ENCODE peak calls at places on chromosomes 11 and 22, in four cellular contexts. Q is IMR-90, G is hepatocyte, L is OCI-LY7. O is an unnamed sample.

GRCh38 chr11:80855975-80856524 is 1415.2 kb upstream of the TENM4 start:
- DNase-seq in G (no peak), Q (no peak), L (no peak), O (peak)

GRCh38 chr11:119310682-119311052 is 6.3 kb downstream of the MCAM start:
- DNase-seq in L (no peak), G (no peak), Q (no peak), O (no peak)

GRCh38 chr11:22193348-22194051 is 615 bp downstream of the ANO5 start:
- DNase-seq in Q (no peak), L (no peak), G (peak), O (peak)

GRCh38 chr11:63613517-63614135 is 607 bp downstream of the PLAAT3 start:
- DNase-seq in Q (no peak), L (no peak), G (peak), O (no peak)

GRCh38 chr11:105469931-105470330 is 139.9 kb upstream of the GRIA4 start:
- DNase-seq in L (no peak), G (no peak), Q (no peak), O (no peak)

GRCh38 chr11:35914824-35915223 is 29.0 kb upstream of the LDLRAD3 start:
- DNase-seq in G (peak), L (no peak), Q (no peak), O (no peak)

GRCh38 chr11:92540113-92540512 is 315.5 kb downstream of the FAT3 start:
- DNase-seq in Q (no peak), G (no peak), L (no peak), O (no peak)

GRCh38 chr22:27207907-27208306 is 550.5 kb downstream of the MIAT start:
- DNase-seq in Q (peak), L (no peak), G (no peak), O (peak)

GRCh38 chr11:37378989-37379388 is 781.0 kb upstream of the RAG2 start:
- DNase-seq in G (no peak), L (no peak), Q (no peak), O (no peak)

GRCh38 chr11:65471410-65471762 is 27.5 kb upstream of the MALAT1 start:
- DNase-seq in Q (peak), L (peak), G (peak), O (peak)

GRCh38 chr11:47335733-47336132 is 16.8 kb downstream of the MYBPC3 start:
- DNase-seq in L (no peak), G (no peak), Q (no peak), O (no peak)

GRCh38 chr11:132604446-132604845 is 927.9 kb downstream of the OPCML start:
- DNase-seq in L (no peak), Q (peak), G (no peak), O (peak)

GRCh38 chr22:39545310-39546063 is 12.9 kb upstream of the RPS19BP1 start:
- DNase-seq in G (peak), Q (no peak), L (no peak), O (no peak)

GRCh38 chr22:45208993-45209838 is 31.5 kb downstream of the KIAA0930 start:
- DNase-seq in G (no peak), L (no peak), Q (peak), O (peak)

GRCh38 chr11:64372802-64373597 is 14.0 kb downstream of the RPS6KA4 start:
- DNase-seq in G (no peak), Q (no peak), L (no peak), O (no peak)

GRCh38 chr11:17921620-17922473 is 91.0 kb downstream of the SERGEF start:
- DNase-seq in G (peak), L (no peak), Q (peak), O (peak)

GRCh38 chr11:442611-443081 is 835 bp upstream of the ANO9 start:
- DNase-seq in Q (no peak), G (peak), L (no peak), O (no peak)

GRCh38 chr11:134399996-134400395 is 12.0 kb downstream of the B3GAT1 start:
- DNase-seq in G (no peak), L (no peak), Q (no peak), O (no peak)

GRCh38 chr11:113991170-113991569 is 16.3 kb downstream of the HTR3A start:
- DNase-seq in L (no peak), G (peak), Q (peak), O (peak)

GRCh38 chr11:66739983-66740382 is 11.0 kb upstream of the SPTBN2 start:
- DNase-seq in G (no peak), Q (peak), L (no peak), O (no peak)

GRCh38 chr22:42933783-42934144 is 76.7 kb upstream of the ARFGAP3 start:
- DNase-seq in L (no peak), G (peak), Q (peak), O (peak)

DNA sequence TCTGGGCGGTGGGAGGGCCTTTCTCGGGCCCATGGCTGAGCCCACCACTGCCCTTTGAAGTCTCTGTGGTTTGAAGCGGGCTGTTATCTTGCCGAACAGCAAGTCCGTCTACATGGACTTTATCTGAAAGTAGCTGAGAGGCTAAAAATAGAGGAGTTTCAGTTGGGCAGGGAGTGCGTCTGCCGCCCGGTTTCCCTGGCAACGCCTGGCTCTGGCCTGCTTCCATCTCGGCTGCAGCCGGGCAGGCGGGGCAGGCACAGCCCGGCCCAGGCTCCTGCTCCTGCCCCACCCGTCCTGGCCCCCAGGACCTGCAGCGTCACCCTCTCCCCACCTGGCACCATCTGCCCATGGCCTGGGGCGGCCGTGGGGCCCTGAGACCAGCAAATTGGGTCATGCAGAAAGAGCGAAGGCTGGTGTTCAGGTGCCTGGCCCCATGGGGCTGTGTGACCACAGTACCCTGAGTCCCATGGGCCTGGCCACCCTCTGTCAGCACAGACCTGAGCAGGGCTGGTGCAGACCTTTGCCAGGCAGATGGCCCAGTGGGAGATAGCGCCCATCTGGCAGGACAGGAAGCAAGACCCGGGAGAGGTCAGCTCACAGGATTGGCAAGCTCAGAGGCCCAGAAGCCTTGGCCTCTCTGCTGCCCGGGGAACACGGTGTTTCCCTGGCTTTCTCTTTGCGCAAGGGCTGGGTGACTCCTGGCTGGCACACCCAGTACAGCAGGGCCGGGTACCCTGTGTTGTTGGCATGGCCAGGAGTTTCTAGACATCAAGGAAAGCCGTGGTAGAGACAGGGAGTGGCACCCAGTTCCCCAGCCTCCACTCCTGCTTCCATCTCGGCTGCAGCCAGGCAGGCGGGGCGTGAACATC is 79.1 kb upstream of the KCNQ1OT1 start:
- DNase-seq in G (peak), L (no peak), Q (peak), O (peak)
- H3K4me2 ChIP-seq in G (peak), L (no peak), Q (peak), O (no peak)

GRCh38 chr11:74574563-74574962 is 17.8 kb upstream of the POLD3 start:
- DNase-seq in L (no peak), Q (no peak), G (no peak), O (no peak)
- H3K4me3 ChIP-seq in L (no peak), Q (no peak), G (no peak), O (no peak)

GRCh38 chr22:47012589-47013365 is 250.3 kb downstream of the TBC1D22A start:
- DNase-seq in Q (peak), L (no peak), G (no peak), O (peak)
- TF ChIP-seq CTCF in Q (peak), L (peak), G (no peak), O (peak)

GRCh38 chr22:37274380-37274862 is 7.9 kb upstream of the CYTH4 start:
- DNase-seq in G (no peak), Q (no peak), L (peak), O (no peak)
- H3K4me2 ChIP-seq in G (no peak), Q (no peak), L (peak), O (no peak)

GRCh38 chr11:70715636-70716035 is 317.3 kb downstream of the CTTN start:
- DNase-seq in G (no peak), Q (no peak), L (no peak), O (no peak)
- H3K4me3 ChIP-seq in G (no peak), Q (no peak), L (no peak), O (no peak)

DNA sequence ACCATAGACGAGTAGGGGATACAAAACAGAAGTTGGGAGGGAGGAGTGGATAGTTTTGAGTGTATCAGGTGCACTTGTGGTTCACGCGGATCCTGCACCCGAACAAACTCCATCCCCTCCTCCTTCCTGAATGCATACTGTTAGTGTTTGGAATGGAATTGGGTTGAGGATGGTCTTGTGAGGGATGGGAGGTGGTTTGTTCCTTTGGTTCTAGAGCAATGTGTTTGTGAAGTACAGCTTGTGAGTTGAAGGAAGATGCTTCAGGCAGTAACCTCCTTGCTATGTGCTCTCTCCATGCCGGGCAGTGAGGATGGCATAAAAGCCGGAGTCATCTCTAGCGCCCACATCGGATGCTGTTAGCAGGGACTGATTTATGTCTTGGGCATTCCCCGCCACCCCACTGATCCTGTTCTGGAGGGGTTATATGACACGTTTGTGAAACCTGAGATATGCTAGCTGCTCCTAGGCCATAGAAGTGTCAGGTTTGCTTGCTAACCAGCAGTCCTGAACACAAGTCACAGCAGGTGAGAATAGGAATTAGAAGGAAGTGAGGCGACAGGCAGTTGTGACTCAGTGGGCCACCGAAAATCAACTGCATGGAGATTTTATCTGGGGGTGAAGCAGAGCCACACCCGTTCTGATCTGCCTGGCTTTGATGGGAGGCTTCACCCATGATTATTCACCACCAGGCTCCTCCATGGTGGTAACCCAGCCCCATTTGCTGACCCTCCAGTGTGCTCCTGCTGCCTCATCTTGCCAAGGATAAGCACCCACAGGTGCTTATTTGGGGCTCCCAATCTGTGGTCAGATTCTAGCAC is 2.2 kb downstream of the BCR start:
- DNase-seq in G (peak), L (peak), Q (peak), O (peak)
- TF ChIP-seq CTCF in G (no peak), L (peak), Q (no peak), O (no peak)

GRCh38 chr11:31798057-31799035 is 12.8 kb downstream of the PAX6 start:
- DNase-seq in Q (no peak), G (no peak), L (no peak), O (no peak)
- H3K4me2 ChIP-seq in Q (peak), G (peak), L (no peak), O (peak)

GRCh38 chr22:17366329-17366728 is 2.9 kb upstream of the CECR2 start:
- DNase-seq in Q (no peak), L (no peak), G (no peak), O (no peak)

GRCh38 chr22:17368727-17369552 is at the start of gene CECR2:
- DNase-seq in L (peak), G (peak), Q (no peak), O (peak)

GRCh38 chr22:17366830-17367229 is 2.4 kb upstream of the CECR2 start:
- DNase-seq in L (peak), Q (no peak), G (peak), O (no peak)

GRCh38 chr22:17369553-17370035 is 334 bp downstream of the CECR2 start:
- DNase-seq in G (peak), L (peak), Q (no peak), O (no peak)

GRCh38 chr22:17368144-17368726 is 1.0 kb upstream of the CECR2 start:
- DNase-seq in G (no peak), L (no peak), Q (no peak), O (no peak)
- H3K4me3 ChIP-seq in G (peak), L (peak), Q (no peak), O (no peak)